ENCODE peak calls at places on chromosomes 13 and 19, in eight cellular contexts. H, I, F, K, A, X, M and W are unnamed samples. For H3K9me3, the result is how much of the 10 kb centered on the place peaks cover.

GRCh38 chr19:40560092-40560507 is 16.6 kb upstream of the SHKBP1 start:
- DNase-seq in A (no peak), K (no peak), H (no peak), F (no peak), M (no peak), X (no peak), I (no peak), W (no peak)

GRCh38 chr13:98910501-98910951 is 67.3 kb downstream of the DOCK9 start:
- DNase-seq in F (peak), M (no peak), A (no peak), H (peak), I (no peak), X (no peak), K (no peak), W (no peak)

GRCh38 chr19:39154626-39155100 is 29.1 kb downstream of the PAK4 start:
- DNase-seq in A (no peak), K (peak), I (no peak), X (no peak), F (no peak), M (peak), H (no peak), W (peak)

GRCh38 chr19:53903055-53903680 is 5.9 kb upstream of the CACNG7 start:
- DNase-seq in F (peak), A (no peak), X (peak), I (no peak), K (no peak), H (peak), M (peak), W (no peak)

GRCh38 chr13:95020298-95020987 is 280.8 kb downstream of the ABCC4 start:
- DNase-seq in X (no peak), A (no peak), F (no peak), I (no peak), M (no peak), H (no peak), K (no peak), W (no peak)

GRCh38 chr13:50651916-50652315 is 191.6 kb downstream of the DLEU7 start:
- DNase-seq in I (no peak), H (no peak), M (no peak), X (no peak), K (no peak), A (no peak), F (peak), W (no peak)

GRCh38 chr13:42981317-42981716 is 10.7 kb downstream of the EPSTI1 start:
- DNase-seq in A (no peak), H (peak), F (no peak), M (no peak), K (no peak), I (no peak), X (no peak), W (no peak)

GRCh38 chr13:109145631-109146030 is 516.2 kb downstream of the MYO16 start:
- DNase-seq in X (peak), H (peak), M (peak), I (no peak), K (no peak), A (no peak), F (peak), W (peak)

GRCh38 chr19:46466536-46467199 is 4.7 kb downstream of the PNMA8A start:
- DNase-seq in I (peak), F (no peak), X (no peak), H (peak), A (no peak), M (no peak), K (no peak), W (no peak)

GRCh38 chr19:10724573-10725071 is 6.7 kb downstream of the DNM2 start:
- DNase-seq in I (no peak), A (no peak), K (peak), M (no peak), X (no peak), F (no peak), H (no peak), W (no peak)

DNA sequence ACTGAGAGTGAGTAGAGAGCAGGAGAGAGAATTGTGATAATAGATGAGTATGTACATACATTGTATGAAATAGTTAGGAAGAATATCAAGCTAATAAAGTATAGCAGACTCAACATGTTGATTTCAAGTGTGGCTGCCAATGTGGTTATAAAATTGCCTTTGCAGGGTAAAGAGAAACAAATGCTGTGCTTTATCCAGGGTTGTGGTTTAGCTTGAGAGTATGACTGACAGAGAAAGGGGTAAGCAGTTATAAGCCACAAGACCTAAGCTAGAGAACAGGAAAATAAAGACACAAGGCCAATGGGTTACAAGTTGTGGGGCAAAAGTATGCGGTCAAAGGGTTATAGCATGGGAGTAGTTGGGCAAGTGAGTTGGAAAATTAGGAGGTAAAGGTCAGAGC is 1217.5 kb downstream of the DIAPH3 start:
- DNase-seq in K (no peak), X (no peak), A (no peak), H (no peak), I (no peak), M (no peak), F (no peak), W (no peak)
- H3K9me3 ChIP-seq in K (half or more), X (under half), A (under half), H (under half), I (under half), M (under half), F (under half), W (under half)

DNA sequence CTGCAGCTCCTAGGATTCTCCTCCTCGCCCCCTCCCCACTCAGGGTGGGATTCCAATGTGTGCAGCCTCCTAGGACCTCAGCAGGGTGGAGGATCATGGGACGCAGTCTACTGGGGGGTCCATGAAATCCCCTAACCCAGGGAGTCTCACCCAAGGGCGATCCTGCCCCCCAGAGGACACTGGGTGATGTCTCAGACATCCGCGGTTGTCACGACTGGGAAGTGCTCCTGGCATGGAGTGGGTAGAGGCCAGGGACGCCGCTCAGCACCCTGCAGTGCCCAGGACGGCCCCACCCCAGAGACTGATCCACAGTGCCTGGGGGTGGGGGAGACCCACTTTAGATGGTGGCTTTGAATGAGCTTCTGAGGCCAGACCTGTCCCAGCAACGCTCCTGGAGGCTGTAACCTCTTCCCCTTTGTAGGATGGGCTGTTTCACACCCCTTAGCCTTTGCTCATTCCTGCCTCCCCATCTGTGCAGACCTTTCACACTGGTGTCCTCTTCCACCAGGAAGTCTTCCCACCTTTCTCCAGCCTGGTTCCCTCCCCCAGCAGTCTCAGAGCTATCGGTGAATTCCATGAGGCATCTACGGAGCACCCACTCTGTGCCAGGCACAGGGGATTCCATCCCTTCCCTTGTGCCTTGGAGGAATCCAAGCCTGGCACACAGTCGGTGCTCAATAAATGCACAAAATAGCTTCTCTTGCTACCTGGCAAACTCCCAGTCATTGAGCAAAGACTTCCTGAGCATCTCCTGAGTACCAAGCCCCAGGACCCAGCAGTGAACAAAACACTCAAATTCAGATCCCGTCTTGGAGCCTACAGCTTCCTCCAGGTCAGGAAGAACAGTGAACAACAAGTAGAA is 10.5 kb downstream of the SMIM24 start:
- DNase-seq in M (no peak), F (no peak), K (no peak), I (no peak), A (no peak), H (no peak), X (no peak), W (no peak)
- H3K9me3 ChIP-seq in M (under half), F (under half), K (under half), I (under half), A (under half), H (under half), X (under half), W (under half)

DNA sequence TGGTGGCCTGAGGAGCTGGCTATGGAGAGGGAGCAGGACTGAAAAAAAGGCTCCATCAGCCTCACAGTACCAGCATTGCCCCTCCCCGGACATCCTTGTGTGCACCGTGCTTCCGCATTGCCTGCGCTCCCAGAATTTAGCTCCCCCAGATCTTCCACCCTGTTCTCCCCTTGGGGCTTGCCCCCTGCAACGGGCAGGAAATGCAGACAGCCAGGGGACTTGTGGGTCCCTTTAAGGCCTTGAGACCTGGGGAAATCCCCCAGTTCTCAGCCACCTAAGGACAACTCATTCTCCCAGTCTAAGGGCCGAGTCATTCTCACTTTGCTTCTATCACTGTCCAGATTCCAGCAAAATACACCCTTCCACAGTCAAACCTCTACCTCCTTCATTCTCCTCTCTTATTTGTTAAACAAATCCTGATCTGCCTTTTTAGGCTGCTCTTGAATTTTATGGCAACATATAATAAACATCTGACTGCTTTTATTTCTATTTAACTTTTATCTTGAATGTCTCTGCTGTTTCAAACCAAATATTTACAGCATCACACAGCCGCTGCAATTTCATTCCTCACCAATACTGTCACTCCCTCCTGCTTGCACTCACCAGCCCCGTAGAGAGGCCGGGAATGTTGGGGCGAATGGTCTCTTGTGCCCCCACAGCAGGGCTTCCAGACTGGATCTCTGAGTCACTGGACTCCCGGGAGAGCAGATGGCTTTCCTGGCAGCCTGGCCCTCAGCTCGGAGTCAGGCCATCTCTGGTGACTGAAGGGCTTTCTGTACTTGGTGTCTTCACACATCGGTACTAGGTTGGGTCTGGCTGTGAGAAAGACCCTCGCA is 221.9 kb downstream of the TSHZ3 start:
- DNase-seq in X (no peak), H (peak), A (no peak), M (no peak), F (no peak), I (peak), K (peak), W (no peak)
- H3K9me3 ChIP-seq in X (under half), H (under half), A (under half), M (under half), F (under half), I (under half), K (under half), W (under half)

DNA sequence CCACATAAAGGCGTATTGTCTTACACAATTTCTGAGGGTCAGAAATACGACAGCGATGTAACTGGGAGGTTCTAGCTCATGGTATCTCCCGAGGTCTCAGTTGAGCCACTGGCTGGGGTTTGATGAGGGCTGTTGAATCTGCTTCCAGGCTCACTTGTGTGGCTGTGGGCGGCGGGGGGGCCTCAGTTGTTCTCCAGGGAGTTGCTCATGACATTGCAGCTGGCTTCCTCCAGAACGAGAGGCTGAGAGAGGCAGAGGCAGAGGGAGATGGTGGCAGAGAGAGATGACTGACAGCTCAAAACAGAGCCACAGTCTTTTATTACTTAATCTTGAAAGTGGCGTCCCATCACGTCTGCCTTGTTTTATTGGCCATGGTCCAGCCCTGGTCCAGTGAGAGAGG is 6.2 kb upstream of the NLRP5 start:
- DNase-seq in F (no peak), K (no peak), H (no peak), I (no peak), A (no peak), M (no peak), X (no peak), W (no peak)
- H3K9me3 ChIP-seq in F (under half), K (under half), H (under half), I (under half), A (under half), M (under half), X (under half), W (under half)